ENCODE peak calls at places on chromosomes 12 and 14, in six cellular contexts. Y is A172, K is T-helper 2 cell, F is left ventricle myocardium inferior, G is fibroblast of lung, D is choroid plexus epithelial cell. O is an unnamed sample.

GRCh38 chr14:68885226-68886108 is 92.6 kb upstream of the ZFP36L1 start:
- DNase-seq in Y (no peak), F (no peak), K (no peak), D (no peak), G (no peak), O (no peak)

GRCh38 chr14:68047910-68048309 is 228.3 kb downstream of the RAD51B start:
- DNase-seq in G (peak), Y (peak), F (no peak), K (no peak), D (peak), O (peak)

GRCh38 chr12:132353811-132354210 is 24.4 kb upstream of the GALNT9 start:
- DNase-seq in Y (no peak), K (no peak), D (no peak), F (no peak), G (no peak), O (no peak)

GRCh38 chr14:32417956-32418552 is 89.0 kb downstream of the AKAP6 start:
- DNase-seq in K (no peak), Y (peak), F (peak), G (peak), D (peak), O (no peak)

GRCh38 chr14:85573406-85573805 is 43.5 kb downstream of the FLRT2 start:
- DNase-seq in F (no peak), Y (peak), D (peak), K (no peak), G (peak), O (no peak)

GRCh38 chr12:105750096-105750495 is 388.7 kb downstream of the NUAK1 start:
- DNase-seq in Y (no peak), F (no peak), D (no peak), G (no peak), K (no peak), O (no peak)

GRCh38 chr14:65179918-65180724 is 77.8 kb upstream of the MAX start:
- DNase-seq in F (peak), D (peak), Y (peak), K (peak), G (peak), O (peak)

GRCh38 chr14:24959791-24960331 is 90.1 kb downstream of the STXBP6 start:
- DNase-seq in K (no peak), G (no peak), F (no peak), D (no peak), Y (no peak), O (no peak)

GRCh38 chr14:56294125-56294524 is 175.9 kb downstream of the PELI2 start:
- DNase-seq in Y (no peak), D (no peak), K (peak), F (no peak), G (no peak), O (no peak)

GRCh38 chr12:94174576-94174975 is 26.2 kb downstream of the PLXNC1 start:
- DNase-seq in K (peak), F (peak), G (no peak), D (no peak), Y (no peak), O (no peak)